ENCODE peak calls at places on chromosomes 4 and X, in four cellular contexts. One of them, this sample, is unnamed.

GRCh38 chr4:133188433-133189175 is 39.5 kb downstream of the PCDH10 start:
- DNase-seq in HepG2: no peak
- DNase-seq in IMR-90: no peak
- DNase-seq in MM.1S: peak; percentile 65
- DNase-seq in this sample: no peak

GRCh38 chr4:104966349-104967033 is 180.2 kb upstream of the TET2 start:
- DNase-seq in HepG2: no peak
- DNase-seq in IMR-90: no peak
- DNase-seq in MM.1S: peak; percentile 81
- DNase-seq in this sample: peak; percentile 21

GRCh38 chrX:106999002-106999975 is 723 bp downstream of the MORC4 start:
- DNase-seq in HepG2: peak; percentile 28
- DNase-seq in IMR-90: peak; percentile 49
- DNase-seq in MM.1S: peak; percentile 46
- DNase-seq in this sample: peak; percentile 61

GRCh38 chr4:73885570-73886230 is 16.5 kb downstream of the CXCL1 start:
- DNase-seq in HepG2: no peak
- DNase-seq in IMR-90: no peak
- DNase-seq in MM.1S: no peak
- DNase-seq in this sample: peak; percentile 52

GRCh38 chrX:70434914-70435586 is 9.6 kb upstream of the DLG3 start:
- DNase-seq in HepG2: no peak
- DNase-seq in IMR-90: peak; percentile 48
- DNase-seq in MM.1S: peak; percentile 75
- DNase-seq in this sample: peak; percentile 48

GRCh38 chr4:150525321-150525868 is 56.6 kb upstream of the MAB21L2 start:
- DNase-seq in HepG2: no peak
- DNase-seq in IMR-90: no peak
- DNase-seq in MM.1S: no peak
- DNase-seq in this sample: no peak

GRCh38 chr4:75860606-75861005 is 41.6 kb downstream of the PPEF2 start:
- DNase-seq in HepG2: no peak
- DNase-seq in IMR-90: no peak
- DNase-seq in MM.1S: no peak
- DNase-seq in this sample: no peak

GRCh38 chr4:106315476-106315967 is 487 bp downstream of the TBCK start:
- DNase-seq in HepG2: peak; percentile 39
- DNase-seq in IMR-90: peak; percentile 34
- DNase-seq in MM.1S: peak; percentile 21
- DNase-seq in this sample: peak; percentile 17

GRCh38 chr4:113389160-113389559 is 339.7 kb downstream of the ANK2 start:
- DNase-seq in HepG2: no peak
- DNase-seq in IMR-90: no peak
- DNase-seq in MM.1S: no peak
- DNase-seq in this sample: no peak

GRCh38 chrX:24424948-24425347 is 40.1 kb upstream of the PDK3 start:
- DNase-seq in HepG2: no peak
- DNase-seq in IMR-90: peak; percentile 22
- DNase-seq in MM.1S: no peak
- DNase-seq in this sample: no peak

GRCh38 chrX:38352362-38352761 is at the start of gene OTC:
- DNase-seq in HepG2: no peak
- DNase-seq in IMR-90: no peak
- DNase-seq in MM.1S: no peak
- DNase-seq in this sample: no peak

GRCh38 chrX:71103110-71103983 is 3.2 kb downstream of the CXorf65 start:
- DNase-seq in HepG2: no peak
- DNase-seq in IMR-90: no peak
- DNase-seq in MM.1S: no peak
- DNase-seq in this sample: no peak

GRCh38 chr4:88244821-88245579 is 39.4 kb downstream of the PPM1K start:
- DNase-seq in HepG2: no peak
- DNase-seq in IMR-90: no peak
- DNase-seq in MM.1S: no peak
- DNase-seq in this sample: no peak

GRCh38 chrX:125620715-125621587 is 301.3 kb downstream of the TEX13C start:
- DNase-seq in HepG2: no peak
- DNase-seq in IMR-90: no peak
- DNase-seq in MM.1S: no peak
- DNase-seq in this sample: no peak

GRCh38 chrX:20252392-20253231 is 14.1 kb downstream of the RPS6KA3 start:
- DNase-seq in HepG2: peak; percentile 35
- DNase-seq in IMR-90: peak; percentile 45
- DNase-seq in MM.1S: peak; percentile 42
- DNase-seq in this sample: peak; percentile 24

GRCh38 chr4:139175647-139176298 is 1.2 kb downstream of the ELF2 start:
- DNase-seq in HepG2: no peak
- DNase-seq in IMR-90: peak; percentile 41
- DNase-seq in MM.1S: no peak
- DNase-seq in this sample: peak; percentile 54

GRCh38 chr4:111406036-111406435 is 739.2 kb upstream of the FAM241A start:
- DNase-seq in HepG2: no peak
- DNase-seq in IMR-90: no peak
- DNase-seq in MM.1S: no peak
- DNase-seq in this sample: no peak

GRCh38 chr4:161540265-161540664 is 623.5 kb downstream of the FSTL5 start:
- DNase-seq in HepG2: no peak
- DNase-seq in IMR-90: no peak
- DNase-seq in MM.1S: no peak
- DNase-seq in this sample: no peak

GRCh38 chrX:24117288-24117687 is 32.2 kb upstream of the ZFX start:
- DNase-seq in HepG2: no peak
- DNase-seq in IMR-90: peak; percentile 88
- DNase-seq in MM.1S: no peak
- DNase-seq in this sample: peak; percentile 82

GRCh38 chr4:147994076-147994475 is 262.2 kb downstream of the ARHGAP10 start:
- DNase-seq in HepG2: no peak
- DNase-seq in IMR-90: peak; percentile 47
- DNase-seq in MM.1S: no peak
- DNase-seq in this sample: peak; percentile 27

GRCh38 chrX:49269768-49270248 is at the start of gene PPP1R3F:
- DNase-seq in HepG2: no peak
- DNase-seq in IMR-90: no peak
- DNase-seq in MM.1S: no peak
- DNase-seq in this sample: no peak

GRCh38 chr4:38313175-38313574 is 350.8 kb upstream of the KLF3 start:
- DNase-seq in HepG2: no peak
- DNase-seq in IMR-90: no peak
- DNase-seq in MM.1S: peak; percentile 75
- DNase-seq in this sample: no peak
- H3K27ac ChIP-seq in HepG2: no peak overlapping the region
- H3K27ac ChIP-seq in IMR-90: no peak overlapping the region
- H3K27ac ChIP-seq in MM.1S: peak overlapping the region; percentile 91
- H3K27ac ChIP-seq in this sample: no peak overlapping the region

GRCh38 chrX:9465380-9466114 is 689 bp downstream of the TBL1X start:
- DNase-seq in HepG2: no peak
- DNase-seq in IMR-90: no peak
- DNase-seq in MM.1S: peak; percentile 27
- DNase-seq in this sample: peak; percentile 10
- H3K9ac ChIP-seq in HepG2: peak overlapping the region; percentile 71
- H3K9ac ChIP-seq in IMR-90: peak overlapping the region; percentile 94
- H3K9ac ChIP-seq in MM.1S: peak overlapping the region; percentile 91
- H3K9ac ChIP-seq in this sample: peak overlapping the region; percentile 66

GRCh38 chr4:108543359-108543968 is 76.9 kb upstream of the RPL34 start:
- DNase-seq in HepG2: no peak
- DNase-seq in IMR-90: no peak
- DNase-seq in MM.1S: no peak
- DNase-seq in this sample: no peak
- TF ChIP-seq CTCF in HepG2: no peak
- TF ChIP-seq CTCF in IMR-90: no peak
- TF ChIP-seq CTCF in MM.1S: no peak
- TF ChIP-seq CTCF in this sample: no peak

GRCh38 chr4:89703831-89704230 is 133.1 kb downstream of the SNCA start:
- DNase-seq in HepG2: no peak
- DNase-seq in IMR-90: no peak
- DNase-seq in MM.1S: no peak
- DNase-seq in this sample: no peak
- H3K27ac ChIP-seq in HepG2: no peak overlapping the region
- H3K27ac ChIP-seq in IMR-90: no peak overlapping the region
- H3K27ac ChIP-seq in MM.1S: no peak overlapping the region
- H3K27ac ChIP-seq in this sample: no peak overlapping the region

GRCh38 chr4:24321151-24321550 is 263.2 kb downstream of the DHX15 start:
- DNase-seq in HepG2: no peak
- DNase-seq in IMR-90: peak; percentile 65
- DNase-seq in MM.1S: no peak
- DNase-seq in this sample: peak; percentile 56
- H3K9ac ChIP-seq in HepG2: no peak overlapping the region
- H3K9ac ChIP-seq in IMR-90: no peak overlapping the region
- H3K9ac ChIP-seq in MM.1S: no peak overlapping the region
- H3K9ac ChIP-seq in this sample: no peak overlapping the region

GRCh38 chrX:153380691-153381090 is 20.5 kb downstream of the PNMA6E start:
- DNase-seq in HepG2: no peak
- DNase-seq in IMR-90: no peak
- DNase-seq in MM.1S: no peak
- DNase-seq in this sample: no peak

GRCh38 chrX:153379508-153379907 is 21.6 kb downstream of the PNMA6E start:
- DNase-seq in HepG2: no peak
- DNase-seq in IMR-90: no peak
- DNase-seq in MM.1S: no peak
- DNase-seq in this sample: no peak

GRCh38 chrX:153379971-153380581 is 21.1 kb downstream of the PNMA6E start:
- DNase-seq in HepG2: no peak
- DNase-seq in IMR-90: no peak
- DNase-seq in MM.1S: no peak
- DNase-seq in this sample: no peak

GRCh38 chrX:153382563-153383482 is 18.3 kb downstream of the PNMA6E start:
- DNase-seq in HepG2: no peak
- DNase-seq in IMR-90: no peak
- DNase-seq in MM.1S: no peak
- DNase-seq in this sample: no peak

DNA sequence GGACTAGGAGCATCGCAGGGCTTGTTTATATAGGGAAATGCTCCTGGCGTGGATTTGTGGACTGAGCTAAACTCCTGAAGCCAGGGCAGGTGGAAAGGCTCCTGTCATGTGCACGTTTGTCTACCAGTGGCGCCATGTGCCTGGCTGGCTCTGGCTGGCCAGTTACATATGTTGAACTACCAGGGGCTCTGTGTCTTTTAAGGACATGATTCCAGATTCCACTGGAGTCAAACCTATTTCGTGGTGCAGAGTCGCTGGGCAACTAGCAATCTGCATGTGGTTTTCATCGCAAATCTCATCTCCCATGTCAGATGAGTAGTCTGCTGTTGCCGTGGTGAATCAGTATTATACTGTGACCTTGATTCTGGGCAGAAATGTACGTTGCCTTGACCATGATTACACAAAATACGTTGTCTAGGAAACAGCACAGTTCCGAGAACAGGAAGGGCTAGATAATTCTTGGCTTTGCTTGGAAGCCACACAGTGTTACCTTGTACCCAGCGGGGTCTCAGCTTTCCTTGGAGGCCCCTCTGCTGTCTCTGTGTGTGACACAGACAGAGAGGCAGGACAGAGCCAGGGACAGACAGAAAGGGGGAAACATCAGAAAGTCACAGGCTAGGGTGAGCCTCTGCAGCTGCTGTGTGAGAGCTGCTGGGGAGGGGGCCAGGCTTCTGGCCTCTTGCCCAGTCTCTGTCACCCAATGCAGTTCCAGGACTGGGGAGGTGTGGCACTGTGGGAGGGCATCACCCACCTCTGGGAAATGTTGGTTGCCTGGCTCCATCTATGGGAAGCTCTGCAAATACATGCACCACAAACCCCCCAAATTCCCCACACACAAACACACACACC is 19.2 kb downstream of the PNMA6E start:
- DNase-seq in HepG2: peak; percentile 59
- DNase-seq in IMR-90: peak; percentile 81
- DNase-seq in MM.1S: no peak
- DNase-seq in this sample: peak; percentile 83
- TF ChIP-seq CTCF in HepG2: peak; percentile 54
- TF ChIP-seq CTCF in IMR-90: peak; percentile 22
- TF ChIP-seq CTCF in MM.1S: peak; percentile 4
- TF ChIP-seq CTCF in this sample: peak; percentile 22

This sample was measured in fibroblast of lung.